ENCODE peak calls at places on chromosomes 16 and 17, in nine cellular contexts. Z is stimulated activated naive CD8-positive, alpha-beta T cell treated with anti-CD3 and anti-CD28 coated beads, Interleukin-15, Interleukin-2, amounts not matched to agents 100 U/mL and 50 U/mL, for 24 hours; N is stimulated activated CD8-positive, alpha-beta memory T cell treated with anti-CD3 and anti-CD28 coated beads, Interleukin-4, amount 100 ng/mL, for 4 hours; M is iris pigment epithelial cell; A is WTC11; S is GM10248; C is NCI-H69; D is pancreas; I is GM23248. H is an unnamed sample.
A peak's percentile ranks its signal among the peaks of the same experiment; 100 is the strongest.

GRCh38 chr16:75343311-75343710 is 90.0 kb downstream of the CFDP1 start:
- DNase-seq in Z (no peak), N (no peak), M (no peak), A (no peak), S (no peak), C (no peak), D (no peak), I (no peak), H (no peak)

GRCh38 chr16:50584033-50584722 is 36.0 kb downstream of the NKD1 start:
- DNase-seq in Z (peak; percentile 20), N (no peak), M (no peak), A (no peak), S (peak; percentile 58), C (no peak), D (no peak), I (no peak), H (no peak)

GRCh38 chr16:48531011-48531962 is 78.7 kb downstream of the N4BP1 start:
- DNase-seq in Z (no peak), N (no peak), M (peak; percentile 14), A (no peak), S (peak; percentile 10), C (peak; percentile 50), D (no peak), I (peak; percentile 76), H (no peak)

GRCh38 chr16:58421529-58421928 is 29.3 kb downstream of the GINS3 start:
- DNase-seq in Z (no peak), N (no peak), M (no peak), A (no peak), S (no peak), C (no peak), D (no peak), I (peak; percentile 24), H (no peak)

GRCh38 chr17:61065263-61065773 is 334.3 kb upstream of the TBX2 start:
- DNase-seq in Z (no peak), N (no peak), M (peak; percentile 69), A (no peak), S (peak; percentile 11), C (no peak), D (no peak), I (peak; percentile 53), H (no peak)

GRCh38 chr17:1486802-1487695 is 5.4 kb downstream of the MYO1C start:
- DNase-seq in Z (peak; percentile 92), N (peak; percentile 62), M (peak; percentile 54), A (peak; percentile 64), S (peak; percentile 71), C (peak; percentile 81), D (peak; percentile 79), I (peak; percentile 82), H (no peak)

GRCh38 chr17:49063652-49064051 is 66.5 kb downstream of the IGF2BP1 start:
- DNase-seq in Z (no peak), N (no peak), M (peak; percentile 14), A (no peak), S (no peak), C (no peak), D (no peak), I (peak; percentile 4), H (no peak)

GRCh38 chr17:29138184-29138955 is 41.8 kb downstream of the MYO18A start:
- DNase-seq in Z (peak; percentile 70), N (no peak), M (no peak), A (no peak), S (peak; percentile 57), C (no peak), D (no peak), I (peak; percentile 71), H (no peak)

GRCh38 chr16:53852678-53853077 is 148.7 kb downstream of the FTO start:
- DNase-seq in Z (no peak), N (no peak), M (peak; percentile 16), A (no peak), S (no peak), C (no peak), D (no peak), I (no peak), H (no peak)

GRCh38 chr16:22130528-22130927 is 31.8 kb upstream of the SDR42E2 start:
- DNase-seq in Z (no peak), N (no peak), M (no peak), A (no peak), S (no peak), C (no peak), D (no peak), I (no peak), H (no peak)

GRCh38 chr17:36124879-36125824 is 21.5 kb downstream of the CCL4 start:
- DNase-seq in Z (no peak), N (no peak), M (peak; percentile 3), A (peak; percentile 31), S (no peak), C (no peak), D (no peak), I (no peak), H (no peak)

GRCh38 chr16:21001262-21001661 is 100.7 kb downstream of the LYRM1 start:
- DNase-seq in Z (peak; percentile 28), N (no peak), M (peak; percentile 11), A (peak; percentile 64), S (peak; percentile 24), C (peak; percentile 10), D (no peak), I (peak; percentile 35), H (no peak)

GRCh38 chr17:43641416-43641815 is 20.3 kb downstream of the MEOX1 start:
- DNase-seq in Z (no peak), N (no peak), M (no peak), A (no peak), S (no peak), C (no peak), D (no peak), I (no peak), H (no peak)

GRCh38 chr16:80910434-80910833 is 96.3 kb downstream of the CMC2 start:
- DNase-seq in Z (no peak), N (no peak), M (no peak), A (no peak), S (no peak), C (no peak), D (no peak), I (no peak), H (no peak)

H was measured in T1000.